ENCODE peak calls at places on chromosome 22, in ten cellular contexts. One of them, this sample, is unnamed.
A peak's percentile ranks its signal among the peaks of the same experiment; 100 is the strongest.

GRCh38 chr22:25364736-25365241 is 145.3 kb downstream of the CRYBB2 start:
- DNase-seq in NCI-H524 treated with DMSO at 0.1 percent for 48 hours: no peak
- DNase-seq in astrocyte of the spinal cord: no peak
- DNase-seq in epithelial cell of esophagus: no peak
- DNase-seq in GM20000: no peak
- DNase-seq in amniotic epithelial cell: no peak
- DNase-seq in AG04450: no peak
- DNase-seq in iris pigment epithelial cell: no peak
- DNase-seq in CD4-positive, CD25-positive, alpha-beta regulatory T cell: no peak
- DNase-seq in stimulated activated naive CD4-positive, alpha-beta T cell: no peak
- DNase-seq in this sample: no peak

GRCh38 chr22:48450188-48450825 is 1377.4 kb downstream of the BRD1 start:
- DNase-seq in NCI-H524 treated with DMSO at 0.1 percent for 48 hours: no peak
- DNase-seq in epithelial cell of esophagus: no peak
- DNase-seq in astrocyte of the spinal cord: no peak
- DNase-seq in AG04450: no peak
- DNase-seq in GM20000: no peak
- DNase-seq in CD4-positive, CD25-positive, alpha-beta regulatory T cell: no peak
- DNase-seq in iris pigment epithelial cell: no peak
- DNase-seq in stimulated activated naive CD4-positive, alpha-beta T cell: no peak
- DNase-seq in amniotic epithelial cell: no peak
- DNase-seq in this sample: no peak

GRCh38 chr22:29387921-29388758 is at the start of gene AP1B1:
- DNase-seq in epithelial cell of esophagus: peak; percentile 92
- DNase-seq in AG04450: peak; percentile 76
- DNase-seq in astrocyte of the spinal cord: peak; percentile 88
- DNase-seq in GM20000: peak; percentile 95
- DNase-seq in NCI-H524 treated with DMSO at 0.1 percent for 48 hours: peak; percentile 84
- DNase-seq in amniotic epithelial cell: peak; percentile 89
- DNase-seq in stimulated activated naive CD4-positive, alpha-beta T cell: peak; percentile 78
- DNase-seq in iris pigment epithelial cell: peak; percentile 86
- DNase-seq in CD4-positive, CD25-positive, alpha-beta regulatory T cell: peak; percentile 97
- DNase-seq in this sample: peak; percentile 54

GRCh38 chr22:19701420-19702145 is 12.7 kb upstream of the SEPTIN5 start:
- DNase-seq in AG04450: no peak
- DNase-seq in stimulated activated naive CD4-positive, alpha-beta T cell: no peak
- DNase-seq in epithelial cell of esophagus: no peak
- DNase-seq in amniotic epithelial cell: no peak
- DNase-seq in NCI-H524 treated with DMSO at 0.1 percent for 48 hours: no peak
- DNase-seq in GM20000: no peak
- DNase-seq in CD4-positive, CD25-positive, alpha-beta regulatory T cell: no peak
- DNase-seq in astrocyte of the spinal cord: no peak
- DNase-seq in iris pigment epithelial cell: no peak
- DNase-seq in this sample: no peak

GRCh38 chr22:44455151-44455962 is 42.7 kb downstream of the RTL6 start:
- DNase-seq in CD4-positive, CD25-positive, alpha-beta regulatory T cell: peak; percentile 82
- DNase-seq in iris pigment epithelial cell: no peak
- DNase-seq in astrocyte of the spinal cord: no peak
- DNase-seq in amniotic epithelial cell: no peak
- DNase-seq in GM20000: peak; percentile 53
- DNase-seq in stimulated activated naive CD4-positive, alpha-beta T cell: no peak
- DNase-seq in AG04450: no peak
- DNase-seq in NCI-H524 treated with DMSO at 0.1 percent for 48 hours: no peak
- DNase-seq in epithelial cell of esophagus: peak; percentile 53
- DNase-seq in this sample: no peak

GRCh38 chr22:37221424-37222336 is 9.4 kb upstream of the SSTR3 start:
- DNase-seq in AG04450: no peak
- DNase-seq in stimulated activated naive CD4-positive, alpha-beta T cell: no peak
- DNase-seq in NCI-H524 treated with DMSO at 0.1 percent for 48 hours: no peak
- DNase-seq in iris pigment epithelial cell: no peak
- DNase-seq in GM20000: no peak
- DNase-seq in astrocyte of the spinal cord: no peak
- DNase-seq in CD4-positive, CD25-positive, alpha-beta regulatory T cell: no peak
- DNase-seq in amniotic epithelial cell: no peak
- DNase-seq in epithelial cell of esophagus: no peak
- DNase-seq in this sample: no peak

GRCh38 chr22:36565686-36566085 is 36.7 kb upstream of the EIF3D start:
- DNase-seq in epithelial cell of esophagus: peak; percentile 55
- DNase-seq in iris pigment epithelial cell: no peak
- DNase-seq in GM20000: no peak
- DNase-seq in CD4-positive, CD25-positive, alpha-beta regulatory T cell: no peak
- DNase-seq in stimulated activated naive CD4-positive, alpha-beta T cell: no peak
- DNase-seq in NCI-H524 treated with DMSO at 0.1 percent for 48 hours: no peak
- DNase-seq in amniotic epithelial cell: no peak
- DNase-seq in AG04450: no peak
- DNase-seq in astrocyte of the spinal cord: no peak
- DNase-seq in this sample: no peak

GRCh38 chr22:25880524-25880923 is 138.5 kb downstream of the MYO18B start:
- DNase-seq in stimulated activated naive CD4-positive, alpha-beta T cell: no peak
- DNase-seq in epithelial cell of esophagus: no peak
- DNase-seq in astrocyte of the spinal cord: no peak
- DNase-seq in GM20000: peak; percentile 16
- DNase-seq in AG04450: no peak
- DNase-seq in NCI-H524 treated with DMSO at 0.1 percent for 48 hours: no peak
- DNase-seq in iris pigment epithelial cell: no peak
- DNase-seq in amniotic epithelial cell: no peak
- DNase-seq in CD4-positive, CD25-positive, alpha-beta regulatory T cell: no peak
- DNase-seq in this sample: no peak

GRCh38 chr22:38461414-38462081 is 6.3 kb upstream of the KDELR3 start:
- DNase-seq in CD4-positive, CD25-positive, alpha-beta regulatory T cell: peak; percentile 70
- DNase-seq in astrocyte of the spinal cord: peak; percentile 82
- DNase-seq in amniotic epithelial cell: peak; percentile 78
- DNase-seq in stimulated activated naive CD4-positive, alpha-beta T cell: no peak
- DNase-seq in iris pigment epithelial cell: peak; percentile 88
- DNase-seq in NCI-H524 treated with DMSO at 0.1 percent for 48 hours: peak; percentile 76
- DNase-seq in epithelial cell of esophagus: peak; percentile 88
- DNase-seq in AG04450: peak; percentile 52
- DNase-seq in GM20000: peak; percentile 76
- DNase-seq in this sample: peak; percentile 41

GRCh38 chr22:21802673-21803072 is 64.8 kb downstream of the MAPK1 start:
- DNase-seq in GM20000: no peak
- DNase-seq in CD4-positive, CD25-positive, alpha-beta regulatory T cell: no peak
- DNase-seq in iris pigment epithelial cell: no peak
- DNase-seq in NCI-H524 treated with DMSO at 0.1 percent for 48 hours: no peak
- DNase-seq in stimulated activated naive CD4-positive, alpha-beta T cell: no peak
- DNase-seq in astrocyte of the spinal cord: no peak
- DNase-seq in amniotic epithelial cell: no peak
- DNase-seq in AG04450: no peak
- DNase-seq in epithelial cell of esophagus: no peak
- DNase-seq in this sample: no peak

GRCh38 chr22:40401532-40401931 is 31.1 kb downstream of the SGSM3 start:
- DNase-seq in iris pigment epithelial cell: no peak
- DNase-seq in NCI-H524 treated with DMSO at 0.1 percent for 48 hours: no peak
- DNase-seq in AG04450: no peak
- DNase-seq in epithelial cell of esophagus: no peak
- DNase-seq in amniotic epithelial cell: no peak
- DNase-seq in GM20000: no peak
- DNase-seq in CD4-positive, CD25-positive, alpha-beta regulatory T cell: peak; percentile 77
- DNase-seq in astrocyte of the spinal cord: no peak
- DNase-seq in stimulated activated naive CD4-positive, alpha-beta T cell: no peak
- DNase-seq in this sample: no peak

GRCh38 chr22:42908082-42908746 is 51.1 kb upstream of the ARFGAP3 start:
- DNase-seq in astrocyte of the spinal cord: no peak
- DNase-seq in amniotic epithelial cell: no peak
- DNase-seq in AG04450: no peak
- DNase-seq in CD4-positive, CD25-positive, alpha-beta regulatory T cell: no peak
- DNase-seq in GM20000: no peak
- DNase-seq in iris pigment epithelial cell: no peak
- DNase-seq in NCI-H524 treated with DMSO at 0.1 percent for 48 hours: no peak
- DNase-seq in epithelial cell of esophagus: no peak
- DNase-seq in stimulated activated naive CD4-positive, alpha-beta T cell: no peak
- DNase-seq in this sample: no peak

GRCh38 chr22:21646608-21647590 is 4.8 kb downstream of the SDF2L1 start:
- DNase-seq in epithelial cell of esophagus: peak; percentile 86
- DNase-seq in astrocyte of the spinal cord: peak; percentile 75
- DNase-seq in stimulated activated naive CD4-positive, alpha-beta T cell: peak; percentile 56
- DNase-seq in GM20000: peak; percentile 79
- DNase-seq in iris pigment epithelial cell: peak; percentile 63
- DNase-seq in CD4-positive, CD25-positive, alpha-beta regulatory T cell: peak; percentile 87
- DNase-seq in AG04450: peak; percentile 56
- DNase-seq in amniotic epithelial cell: peak; percentile 69
- DNase-seq in NCI-H524 treated with DMSO at 0.1 percent for 48 hours: peak; percentile 11
- DNase-seq in this sample: peak; percentile 63

GRCh38 chr22:49699476-49699875 is 128.2 kb downstream of the BRD1 start:
- DNase-seq in amniotic epithelial cell: no peak
- DNase-seq in GM20000: no peak
- DNase-seq in AG04450: no peak
- DNase-seq in CD4-positive, CD25-positive, alpha-beta regulatory T cell: no peak
- DNase-seq in astrocyte of the spinal cord: no peak
- DNase-seq in stimulated activated naive CD4-positive, alpha-beta T cell: no peak
- DNase-seq in NCI-H524 treated with DMSO at 0.1 percent for 48 hours: no peak
- DNase-seq in iris pigment epithelial cell: no peak
- DNase-seq in epithelial cell of esophagus: no peak
- DNase-seq in this sample: no peak

GRCh38 chr22:20011123-20011992 is 5.3 kb downstream of the ARVCF start:
- DNase-seq in stimulated activated naive CD4-positive, alpha-beta T cell: no peak
- DNase-seq in GM20000: no peak
- DNase-seq in NCI-H524 treated with DMSO at 0.1 percent for 48 hours: no peak
- DNase-seq in astrocyte of the spinal cord: no peak
- DNase-seq in AG04450: no peak
- DNase-seq in amniotic epithelial cell: no peak
- DNase-seq in iris pigment epithelial cell: no peak
- DNase-seq in CD4-positive, CD25-positive, alpha-beta regulatory T cell: no peak
- DNase-seq in epithelial cell of esophagus: no peak
- DNase-seq in this sample: no peak

GRCh38 chr22:43420991-43421665 is 9.3 kb downstream of the MPPED1 start:
- DNase-seq in iris pigment epithelial cell: no peak
- DNase-seq in amniotic epithelial cell: no peak
- DNase-seq in GM20000: no peak
- DNase-seq in epithelial cell of esophagus: no peak
- DNase-seq in AG04450: no peak
- DNase-seq in astrocyte of the spinal cord: no peak
- DNase-seq in NCI-H524 treated with DMSO at 0.1 percent for 48 hours: no peak
- DNase-seq in stimulated activated naive CD4-positive, alpha-beta T cell: no peak
- DNase-seq in CD4-positive, CD25-positive, alpha-beta regulatory T cell: no peak
- DNase-seq in this sample: no peak

GRCh38 chr22:19430890-19431541 is 517 bp downstream of the HIRA start:
- DNase-seq in AG04450: no peak
- DNase-seq in CD4-positive, CD25-positive, alpha-beta regulatory T cell: peak; percentile 34
- DNase-seq in epithelial cell of esophagus: peak; percentile 22
- DNase-seq in amniotic epithelial cell: peak; percentile 33
- DNase-seq in stimulated activated naive CD4-positive, alpha-beta T cell: no peak
- DNase-seq in iris pigment epithelial cell: peak; percentile 42
- DNase-seq in astrocyte of the spinal cord: peak; percentile 35
- DNase-seq in NCI-H524 treated with DMSO at 0.1 percent for 48 hours: no peak
- DNase-seq in GM20000: peak; percentile 38
- DNase-seq in this sample: no peak

GRCh38 chr22:24117942-24118341 is 63.3 kb upstream of the SUSD2 start:
- DNase-seq in GM20000: no peak
- DNase-seq in iris pigment epithelial cell: no peak
- DNase-seq in stimulated activated naive CD4-positive, alpha-beta T cell: no peak
- DNase-seq in epithelial cell of esophagus: no peak
- DNase-seq in astrocyte of the spinal cord: no peak
- DNase-seq in AG04450: no peak
- DNase-seq in NCI-H524 treated with DMSO at 0.1 percent for 48 hours: no peak
- DNase-seq in amniotic epithelial cell: no peak
- DNase-seq in CD4-positive, CD25-positive, alpha-beta regulatory T cell: no peak
- DNase-seq in this sample: no peak

GRCh38 chr22:37633693-37634504 is 5.6 kb upstream of the SH3BP1 start:
- DNase-seq in amniotic epithelial cell: peak; percentile 87
- DNase-seq in CD4-positive, CD25-positive, alpha-beta regulatory T cell: peak; percentile 76
- DNase-seq in stimulated activated naive CD4-positive, alpha-beta T cell: no peak
- DNase-seq in GM20000: peak; percentile 89
- DNase-seq in AG04450: peak; percentile 84
- DNase-seq in epithelial cell of esophagus: no peak
- DNase-seq in NCI-H524 treated with DMSO at 0.1 percent for 48 hours: peak; percentile 49
- DNase-seq in iris pigment epithelial cell: peak; percentile 73
- DNase-seq in astrocyte of the spinal cord: peak; percentile 92
- DNase-seq in this sample: peak; percentile 66

GRCh38 chr22:20111045-20111688 is 4.7 kb upstream of the RANBP1 start:
- DNase-seq in CD4-positive, CD25-positive, alpha-beta regulatory T cell: peak; percentile 71
- DNase-seq in iris pigment epithelial cell: peak; percentile 29
- DNase-seq in stimulated activated naive CD4-positive, alpha-beta T cell: peak; percentile 14
- DNase-seq in astrocyte of the spinal cord: peak; percentile 19
- DNase-seq in amniotic epithelial cell: peak; percentile 13
- DNase-seq in AG04450: no peak
- DNase-seq in NCI-H524 treated with DMSO at 0.1 percent for 48 hours: no peak
- DNase-seq in epithelial cell of esophagus: peak; percentile 32
- DNase-seq in GM20000: peak; percentile 74
- DNase-seq in this sample: no peak

GRCh38 chr22:48103126-48103875 is 1340.9 kb downstream of the TBC1D22A start:
- DNase-seq in AG04450: no peak
- DNase-seq in iris pigment epithelial cell: no peak
- DNase-seq in epithelial cell of esophagus: no peak
- DNase-seq in stimulated activated naive CD4-positive, alpha-beta T cell: no peak
- DNase-seq in GM20000: no peak
- DNase-seq in amniotic epithelial cell: no peak
- DNase-seq in astrocyte of the spinal cord: no peak
- DNase-seq in CD4-positive, CD25-positive, alpha-beta regulatory T cell: no peak
- DNase-seq in NCI-H524 treated with DMSO at 0.1 percent for 48 hours: no peak
- DNase-seq in this sample: no peak

GRCh38 chr22:36873614-36874308 is 13.0 kb downstream of the NCF4 start:
- DNase-seq in astrocyte of the spinal cord: peak; percentile 20
- DNase-seq in NCI-H524 treated with DMSO at 0.1 percent for 48 hours: peak; percentile 69
- DNase-seq in GM20000: peak; percentile 73
- DNase-seq in AG04450: no peak
- DNase-seq in CD4-positive, CD25-positive, alpha-beta regulatory T cell: peak; percentile 88
- DNase-seq in iris pigment epithelial cell: peak; percentile 66
- DNase-seq in stimulated activated naive CD4-positive, alpha-beta T cell: no peak
- DNase-seq in epithelial cell of esophagus: peak; percentile 95
- DNase-seq in amniotic epithelial cell: peak; percentile 73
- DNase-seq in this sample: peak; percentile 22

GRCh38 chr22:26431151-26431995 is 2.3 kb downstream of the ASPHD2 start:
- DNase-seq in CD4-positive, CD25-positive, alpha-beta regulatory T cell: peak; percentile 71
- DNase-seq in iris pigment epithelial cell: no peak
- DNase-seq in stimulated activated naive CD4-positive, alpha-beta T cell: no peak
- DNase-seq in NCI-H524 treated with DMSO at 0.1 percent for 48 hours: no peak
- DNase-seq in epithelial cell of esophagus: no peak
- DNase-seq in amniotic epithelial cell: no peak
- DNase-seq in AG04450: no peak
- DNase-seq in astrocyte of the spinal cord: no peak
- DNase-seq in GM20000: peak; percentile 69
- DNase-seq in this sample: no peak

GRCh38 chr22:35727436-35727835 is 9.8 kb downstream of the APOL5 start:
- DNase-seq in astrocyte of the spinal cord: no peak
- DNase-seq in GM20000: no peak
- DNase-seq in iris pigment epithelial cell: no peak
- DNase-seq in NCI-H524 treated with DMSO at 0.1 percent for 48 hours: no peak
- DNase-seq in AG04450: no peak
- DNase-seq in epithelial cell of esophagus: no peak
- DNase-seq in stimulated activated naive CD4-positive, alpha-beta T cell: no peak
- DNase-seq in CD4-positive, CD25-positive, alpha-beta regulatory T cell: no peak
- DNase-seq in amniotic epithelial cell: no peak
- DNase-seq in this sample: no peak

GRCh38 chr22:48581821-48582469 is 1245.7 kb downstream of the BRD1 start:
- DNase-seq in epithelial cell of esophagus: no peak
- DNase-seq in GM20000: no peak
- DNase-seq in NCI-H524 treated with DMSO at 0.1 percent for 48 hours: no peak
- DNase-seq in AG04450: no peak
- DNase-seq in stimulated activated naive CD4-positive, alpha-beta T cell: no peak
- DNase-seq in CD4-positive, CD25-positive, alpha-beta regulatory T cell: peak; percentile 8
- DNase-seq in iris pigment epithelial cell: no peak
- DNase-seq in astrocyte of the spinal cord: no peak
- DNase-seq in amniotic epithelial cell: peak; percentile 5
- DNase-seq in this sample: no peak

GRCh38 chr22:32204211-32204855 is 540 bp downstream of the RFPL2 start:
- DNase-seq in GM20000: no peak
- DNase-seq in stimulated activated naive CD4-positive, alpha-beta T cell: peak; percentile 22
- DNase-seq in AG04450: no peak
- DNase-seq in NCI-H524 treated with DMSO at 0.1 percent for 48 hours: peak; percentile 65
- DNase-seq in CD4-positive, CD25-positive, alpha-beta regulatory T cell: no peak
- DNase-seq in astrocyte of the spinal cord: no peak
- DNase-seq in amniotic epithelial cell: peak; percentile 2
- DNase-seq in iris pigment epithelial cell: no peak
- DNase-seq in epithelial cell of esophagus: no peak
- DNase-seq in this sample: no peak